ENCODE peak calls at places on chromosome 10, in ten cellular contexts. O, W, L, E, Q, G, H, D, V and B are unnamed samples.
A peak's percentile ranks its signal among the peaks of the same experiment; 100 is the strongest.

GRCh38 chr10:118216071-118216470 is 126.1 kb downstream of the FAM204A start:
- DNase-seq in Q (no peak), W (no peak), O (no peak), H (no peak), L (no peak), V (no peak), G (no peak), D (no peak), E (no peak), B (no peak)

GRCh38 chr10:112639291-112639690 is 192.3 kb downstream of the VTI1A start:
- DNase-seq in V (no peak), Q (no peak), G (no peak), W (peak; percentile 93), O (no peak), E (no peak), L (peak; percentile 56), D (no peak), H (no peak), B (no peak)

GRCh38 chr10:71259815-71260501 is 47.6 kb downstream of the UNC5B start:
- DNase-seq in E (no peak), D (no peak), H (no peak), W (peak; percentile 13), V (no peak), Q (no peak), L (no peak), O (no peak), G (no peak), B (no peak)

GRCh38 chr10:1180836-1181235 is 124.7 kb downstream of the WDR37 start:
- DNase-seq in Q (no peak), W (no peak), E (no peak), D (no peak), V (no peak), G (peak; percentile 77), H (no peak), L (no peak), O (no peak), B (no peak)

GRCh38 chr10:84328303-84329093 is at the start of gene CCSER2:
- DNase-seq in G (peak; percentile 90), Q (peak; percentile 71), O (peak; percentile 82), H (peak; percentile 100), E (peak; percentile 93), D (peak; percentile 93), L (peak; percentile 85), W (peak; percentile 85), V (peak; percentile 97), B (peak; percentile 95)

GRCh38 chr10:76205361-76205760 is 773.9 kb downstream of the LRMDA start:
- DNase-seq in O (no peak), H (no peak), D (no peak), G (no peak), L (no peak), E (no peak), Q (no peak), W (peak; percentile 44), V (no peak), B (no peak)

GRCh38 chr10:78594938-78595645 is 473.7 kb upstream of the ZMIZ1 start:
- DNase-seq in G (no peak), Q (peak; percentile 21), E (no peak), V (no peak), L (no peak), O (no peak), W (no peak), H (no peak), D (no peak), B (no peak)

GRCh38 chr10:110487411-110488123 is 10.1 kb upstream of the DUSP5 start:
- DNase-seq in O (no peak), H (no peak), G (no peak), Q (no peak), D (no peak), E (no peak), L (peak; percentile 66), V (no peak), W (peak; percentile 44), B (no peak)

GRCh38 chr10:129775681-129776080 is 188.4 kb downstream of the EBF3 start:
- DNase-seq in L (no peak), O (no peak), E (no peak), G (no peak), H (peak; percentile 51), D (no peak), W (no peak), V (no peak), Q (no peak), B (no peak)

GRCh38 chr10:14889318-14889717 is 10.7 kb downstream of the SUV39H2 start:
- DNase-seq in L (peak; percentile 6), H (no peak), E (no peak), D (no peak), Q (no peak), W (peak; percentile 19), G (no peak), O (no peak), V (no peak), B (peak; percentile 32)

GRCh38 chr10:64726466-64726865 is 1205.3 kb downstream of the REEP3 start:
- DNase-seq in Q (no peak), V (no peak), E (no peak), L (peak; percentile 98), H (no peak), O (no peak), D (no peak), W (peak; percentile 83), G (no peak), B (no peak)

GRCh38 chr10:86730227-86730626 is 26.2 kb upstream of the BMPR1A start:
- DNase-seq in E (no peak), H (no peak), V (peak; percentile 70), W (no peak), G (no peak), D (no peak), Q (peak; percentile 26), O (no peak), L (no peak), B (no peak)

GRCh38 chr10:28763471-28763870 is 86.2 kb downstream of the BAMBI start:
- DNase-seq in H (no peak), V (no peak), L (no peak), Q (no peak), D (no peak), G (no peak), O (no peak), W (no peak), E (no peak), B (no peak)

GRCh38 chr10:112584276-112584675 is 137.3 kb downstream of the VTI1A start:
- DNase-seq in D (no peak), O (peak; percentile 28), H (no peak), V (no peak), G (no peak), Q (no peak), W (no peak), E (no peak), L (peak; percentile 52), B (no peak)

GRCh38 chr10:70267161-70267933 is 16.5 kb downstream of the NPFFR1 start:
- DNase-seq in E (no peak), W (peak; percentile 97), L (peak; percentile 99), V (no peak), G (no peak), O (peak; percentile 96), H (no peak), D (peak; percentile 36), Q (no peak), B (peak; percentile 54)

GRCh38 chr10:28604567-28605536 is 71.9 kb downstream of the WAC start:
- DNase-seq in H (no peak), V (no peak), D (no peak), G (no peak), L (no peak), O (no peak), E (no peak), W (no peak), Q (no peak), B (no peak)

GRCh38 chr10:3976171-3976570 is 191.2 kb upstream of the KLF6 start:
- DNase-seq in V (no peak), L (no peak), O (no peak), G (no peak), H (no peak), D (no peak), E (no peak), W (no peak), Q (no peak), B (no peak)

GRCh38 chr10:84196941-84197340 is 2.6 kb downstream of the CDHR1 start:
- DNase-seq in H (no peak), Q (peak; percentile 18), G (no peak), E (no peak), O (no peak), V (peak; percentile 68), W (no peak), D (no peak), L (no peak), B (no peak)